ENCODE peak calls at places on chromosomes 13 and 19, in seven cellular contexts. M is mucosa of descending colon, Y is mucosa of gallbladder, G is foreskin keratinocyte, E is EH, K is choroid plexus epithelial cell, C is brain pericyte. B is an unnamed sample.

GRCh38 chr19:32976223-32976805 is 4.3 kb downstream of the FAAP24 start:
- DNase-seq in M (peak; percentile 93), C (no peak), Y (peak; percentile 71), K (peak; percentile 81), G (peak; percentile 32), E (peak; percentile 62), B (peak; percentile 68)

GRCh38 chr19:41799444-41800000 is 3.1 kb downstream of the CEACAM3 start:
- DNase-seq in C (no peak), K (no peak), M (peak; percentile 29), Y (peak; percentile 52), G (no peak), E (no peak), B (no peak)

GRCh38 chr13:81031996-81032395 is 691.1 kb upstream of the SPRY2 start:
- DNase-seq in E (no peak), K (no peak), G (no peak), M (no peak), C (no peak), Y (no peak), B (no peak)

GRCh38 chr19:47047272-47047930 is 1.0 kb downstream of the TMEM160 start:
- DNase-seq in Y (no peak), K (no peak), M (no peak), G (no peak), C (no peak), E (no peak), B (no peak)

GRCh38 chr19:18464646-18465045 is 26.7 kb upstream of the ISYNA1 start:
- DNase-seq in Y (peak; percentile 87), C (peak; percentile 84), M (peak; percentile 80), K (peak; percentile 98), G (no peak), E (peak; percentile 93), B (peak; percentile 96)

GRCh38 chr19:19554074-19555023 is 16.3 kb downstream of the CILP2 start:
- DNase-seq in G (no peak), M (peak; percentile 61), E (peak; percentile 57), C (no peak), K (peak; percentile 56), Y (no peak), B (no peak)

GRCh38 chr13:107734891-107735620 is 480.3 kb downstream of the LIG4 start:
- DNase-seq in M (no peak), C (no peak), G (no peak), K (no peak), Y (no peak), E (no peak), B (no peak)

GRCh38 chr19:31349160-31349881 is at the start of gene TSHZ3:
- DNase-seq in K (peak; percentile 94), C (peak; percentile 43), M (peak; percentile 48), Y (peak; percentile 66), E (peak; percentile 90), G (peak; percentile 77), B (peak; percentile 65)

GRCh38 chr19:12293771-12294307 is 844 bp downstream of the ZNF44 start:
- DNase-seq in M (peak; percentile 91), G (peak; percentile 49), E (peak; percentile 69), C (no peak), K (peak; percentile 57), Y (peak; percentile 87), B (peak; percentile 49)

GRCh38 chr19:6067975-6068374 is 42.3 kb downstream of the RFX2 start:
- DNase-seq in Y (no peak), E (no peak), C (no peak), K (no peak), G (no peak), M (no peak), B (no peak)

GRCh38 chr19:3184847-3185481 is 766 bp upstream of the NCLN start:
- DNase-seq in C (no peak), M (peak; percentile 86), Y (peak; percentile 78), G (no peak), K (peak; percentile 81), E (no peak), B (no peak)

GRCh38 chr13:93364166-93364565 is 137.6 kb downstream of the GPC6 start:
- DNase-seq in K (peak; percentile 44), E (peak; percentile 1), G (peak; percentile 72), C (no peak), M (no peak), Y (no peak), B (no peak)

GRCh38 chr19:2992958-2993357 is 15.6 kb downstream of the TLE6 start:
- DNase-seq in G (no peak), K (no peak), M (no peak), Y (no peak), C (no peak), E (no peak), B (no peak)

GRCh38 chr13:59679239-59679638 is 484.5 kb downstream of the DIAPH3 start:
- DNase-seq in Y (no peak), M (no peak), G (no peak), C (no peak), K (no peak), E (no peak), B (no peak)

GRCh38 chr13:73754727-73755292 is 379.4 kb downstream of the KLF12 start:
- DNase-seq in E (peak; percentile 66), K (peak; percentile 86), Y (peak; percentile 31), M (peak; percentile 82), C (peak; percentile 42), G (peak; percentile 63), B (peak; percentile 57)

GRCh38 chr19:48041877-48042580 is 1.9 kb downstream of the CABP5 start:
- DNase-seq in G (no peak), M (no peak), C (no peak), E (no peak), Y (no peak), K (no peak), B (no peak)